ENCODE peak calls at places on chromosome 12, in six cellular contexts. R is activated naive CD4-positive, alpha-beta T cell; B is progenitor cell of endocrine pancreas; A is GM03348; W is adipocyte; T is SHP77 treated with DMSO at 0.1 percent for 48 hours. Q is an unnamed sample.
A peak's percentile ranks its signal among the peaks of the same experiment; 100 is the strongest.

GRCh38 chr12:132186857-132187620 is 42.8 kb downstream of the NOC4L start:
- DNase-seq in R (no peak), B (no peak), A (no peak), W (no peak), T (no peak), Q (no peak)

GRCh38 chr12:72035625-72036024 is 97.0 kb downstream of the TPH2 start:
- DNase-seq in R (no peak), B (no peak), A (no peak), W (no peak), T (no peak), Q (no peak)

GRCh38 chr12:21248679-21249078 is 86.0 kb downstream of the SLCO1A2 start:
- DNase-seq in R (no peak), B (no peak), A (peak; percentile 20), W (peak; percentile 57), T (no peak), Q (no peak)

GRCh38 chr12:63045020-63045860 is 105.8 kb downstream of the AVPR1A start:
- DNase-seq in R (no peak), B (no peak), A (peak; percentile 42), W (peak; percentile 85), T (no peak), Q (no peak)

GRCh38 chr12:39348523-39348922 is 94.4 kb downstream of the KIF21A start:
- DNase-seq in R (no peak), B (no peak), A (no peak), W (no peak), T (no peak), Q (no peak)

GRCh38 chr12:105334568-105334967 is 4.1 kb downstream of the C12orf75 start:
- DNase-seq in R (no peak), B (no peak), A (no peak), W (peak; percentile 65), T (no peak), Q (no peak)

GRCh38 chr12:45415393-45415817 is 199.5 kb downstream of the ANO6 start:
- DNase-seq in R (no peak), B (no peak), A (peak; percentile 89), W (peak; percentile 95), T (no peak), Q (no peak)

GRCh38 chr12:1846421-1847405 is 26.3 kb downstream of the LRTM2 start:
- DNase-seq in R (no peak), B (no peak), A (no peak), W (no peak), T (no peak), Q (no peak)

GRCh38 chr12:52925717-52926595 is 21.1 kb upstream of the KRT8 start:
- DNase-seq in R (no peak), B (no peak), A (no peak), W (no peak), T (no peak), Q (no peak)

GRCh38 chr12:92861381-92861780 is 67.7 kb downstream of the EEA1 start:
- DNase-seq in R (no peak), B (no peak), A (no peak), W (no peak), T (no peak), Q (no peak)